ENCODE peak calls at places on chromosomes 13 and 19, in five cellular contexts. T is SK-N-SH, H is HepG2, A is GM12878, L is K562. G is an unnamed sample.

GRCh38 chr13:59043016-59043415 is 1120.7 kb downstream of the DIAPH3 start:
- DNase-seq in T (no peak), H (no peak), L (no peak), A (no peak), G (peak; percentile 12)

GRCh38 chr19:10439588-10439987 is 19.2 kb downstream of the PDE4A start:
- DNase-seq in T (no peak), L (no peak), A (no peak), H (no peak), G (no peak)

GRCh38 chr13:94267581-94267980 is 211.9 kb downstream of the DCT start:
- DNase-seq in L (no peak), T (no peak), H (no peak), A (no peak), G (no peak)

GRCh38 chr13:53073711-53074110 is 45.1 kb downstream of the OLFM4 start:
- DNase-seq in H (no peak), T (no peak), A (no peak), L (no peak), G (no peak)

GRCh38 chr13:64633948-64634347 is 2596.2 kb downstream of the PCDH9 start:
- DNase-seq in H (no peak), A (no peak), T (no peak), L (no peak), G (peak; percentile 25)

GRCh38 chr19:44777715-44778347 is at the start of gene CBLC:
- DNase-seq in A (no peak), L (peak; percentile 87), H (peak; percentile 68), T (peak; percentile 49), G (no peak)

GRCh38 chr13:95124959-95125358 is 176.3 kb downstream of the ABCC4 start:
- DNase-seq in L (no peak), H (no peak), T (no peak), A (no peak), G (no peak)

GRCh38 chr13:20165417-20166257 is 4.8 kb upstream of the GJA3 start:
- DNase-seq in T (no peak), L (no peak), A (no peak), H (no peak), G (no peak)

GRCh38 chr13:25192489-25192888 is 20.4 kb upstream of the AMER2 start:
- DNase-seq in H (no peak), A (no peak), T (no peak), L (no peak), G (no peak)

GRCh38 chr13:44355643-44356042 is 18.0 kb upstream of the SERP2 start:
- DNase-seq in T (no peak), A (no peak), L (no peak), H (no peak), G (no peak)

GRCh38 chr13:68063181-68063580 is 833.0 kb upstream of the PCDH9 start:
- DNase-seq in T (no peak), L (no peak), H (no peak), A (no peak), G (no peak)

GRCh38 chr13:111914241-111915103 is 152.5 kb upstream of the SOX1 start:
- DNase-seq in T (no peak), H (no peak), L (no peak), A (no peak), G (no peak)

GRCh38 chr13:59356607-59357006 is 807.1 kb downstream of the DIAPH3 start:
- DNase-seq in T (no peak), A (no peak), H (no peak), L (no peak), G (no peak)

GRCh38 chr19:46866407-46867132 is 5.8 kb downstream of the ARHGAP35 start:
- DNase-seq in T (no peak), L (no peak), A (no peak), H (peak; percentile 57), G (no peak)

GRCh38 chr13:51997641-51998330 is 13.5 kb downstream of the ATP7B start:
- DNase-seq in T (no peak), L (no peak), H (peak; percentile 90), A (no peak), G (peak; percentile 51)

DNA sequence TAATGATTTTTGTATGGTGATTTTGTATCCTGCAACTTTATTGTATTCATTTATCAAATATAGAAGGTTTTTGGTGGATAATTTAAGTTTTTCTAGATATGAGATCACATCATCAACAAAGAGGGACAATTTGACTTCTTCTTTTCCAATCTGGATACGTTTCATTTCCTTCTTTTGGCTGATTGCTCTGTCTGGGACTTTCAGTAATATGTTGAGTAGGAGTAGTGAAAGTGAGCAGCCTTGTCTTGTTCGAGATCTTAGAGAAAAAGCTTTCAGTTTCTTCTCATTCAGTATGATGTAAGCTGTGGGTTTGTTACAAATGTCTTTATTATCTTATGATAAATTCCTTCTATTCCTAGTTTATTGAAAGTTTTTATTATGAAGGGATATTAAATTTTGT is 352.0 kb upstream of the DACH1 start:
- DNase-seq in A (no peak), T (no peak), H (no peak), L (no peak), G (no peak)
- TF ChIP-seq FOXM1 in A (no peak), T (no peak), H (no peak), L (no peak), G (no peak)

GRCh38 chr13:40664100-40665060 is 2.1 kb downstream of the FOXO1 start:
- DNase-seq in H (peak; percentile 43), T (peak; percentile 70), A (no peak), L (peak; percentile 57), G (peak; percentile 49)

GRCh38 chr13:40665061-40665753 is 1.2 kb downstream of the FOXO1 start:
- DNase-seq in T (peak; percentile 57), A (no peak), L (peak; percentile 47), H (no peak), G (peak; percentile 21)

GRCh38 chr13:40660692-40661091 is 5.7 kb downstream of the FOXO1 start:
- DNase-seq in T (no peak), H (no peak), L (no peak), A (no peak), G (no peak)

GRCh38 chr13:40660270-40660669 is 6.2 kb downstream of the FOXO1 start:
- DNase-seq in A (no peak), T (no peak), L (no peak), H (no peak), G (no peak)

DNA sequence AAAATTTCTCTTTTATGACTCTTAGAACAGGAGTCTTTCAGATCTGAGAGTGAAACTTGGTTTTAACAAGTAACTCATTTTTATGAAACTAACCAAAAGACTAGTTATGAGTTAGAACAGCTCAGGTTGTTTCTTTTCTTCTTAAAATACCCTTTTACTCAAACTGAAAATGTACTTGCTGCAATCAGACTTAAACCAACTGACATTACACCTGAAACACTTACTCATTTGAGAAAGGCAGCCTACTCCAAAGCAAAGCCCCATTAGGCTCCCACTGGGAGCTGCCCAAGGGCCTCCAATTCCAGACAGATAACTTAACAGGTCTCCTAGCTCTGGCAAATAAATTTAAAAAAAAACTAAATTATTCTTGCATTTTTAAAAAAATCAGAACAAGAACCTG is 3.6 kb downstream of the FOXO1 start:
- DNase-seq in L (no peak), H (no peak), A (peak; percentile 74), T (no peak), G (no peak)
- TF ChIP-seq FOXM1 in L (no peak), H (no peak), A (peak; percentile 92), T (no peak), G (no peak)

DNA sequence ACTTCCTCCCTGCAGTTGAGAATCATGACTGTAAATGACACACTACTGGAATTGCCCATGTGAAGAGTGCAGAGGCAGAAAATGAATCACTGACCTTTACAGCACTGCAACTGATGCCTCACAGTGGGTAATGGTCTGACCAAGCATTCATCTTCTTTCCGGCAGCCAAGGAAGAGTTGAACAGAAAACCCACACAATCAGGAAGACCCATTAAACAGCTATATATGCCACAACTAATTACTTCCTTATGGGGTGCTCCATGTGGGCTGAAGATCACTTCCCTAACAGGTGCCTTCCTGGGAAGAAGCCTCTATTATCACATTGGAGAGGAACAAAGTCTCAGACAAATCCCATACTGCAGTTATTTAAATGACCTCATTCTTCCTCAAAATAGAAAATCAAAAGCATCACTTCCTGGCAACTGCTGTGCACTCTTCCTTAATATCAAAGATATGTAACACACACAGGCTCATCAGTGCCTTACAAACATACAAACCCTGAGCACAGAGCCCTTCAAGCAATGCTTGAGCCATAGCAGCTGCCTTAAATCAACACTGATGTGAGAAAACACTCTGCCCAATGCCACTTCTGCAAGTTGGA is 45.8 kb downstream of the RUBCNL start:
- DNase-seq in A (peak; percentile 51), T (no peak), H (no peak), L (no peak), G (no peak)
- TF ChIP-seq FOXM1 in A (peak; percentile 42), T (no peak), H (no peak), L (no peak), G (no peak)

DNA sequence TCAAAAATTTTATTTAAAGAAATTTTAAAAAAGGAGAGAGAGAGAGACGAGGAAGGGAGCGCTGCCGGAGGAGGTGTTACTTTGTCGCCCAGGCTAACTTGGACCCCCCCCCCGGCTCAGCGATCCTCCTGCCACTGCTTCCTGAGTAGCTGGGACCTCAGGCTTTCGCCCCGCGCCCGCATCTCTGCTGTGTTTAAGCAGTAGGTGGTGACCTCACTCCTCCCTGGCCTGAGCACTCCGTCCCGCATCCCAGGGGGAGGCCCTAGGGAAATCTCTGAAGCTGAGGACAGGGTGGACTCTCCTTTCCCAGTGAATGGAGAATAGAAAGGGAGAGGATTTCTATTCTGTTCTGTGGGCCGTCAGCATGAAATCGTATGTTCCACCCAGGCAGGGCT is 481 bp upstream of the ZNF845 start:
- DNase-seq in H (no peak), A (no peak), T (peak; percentile 61), L (no peak), G (no peak)
- TF ChIP-seq FOXM1 in H (no peak), A (no peak), T (no peak), L (no peak), G (no peak)

DNA sequence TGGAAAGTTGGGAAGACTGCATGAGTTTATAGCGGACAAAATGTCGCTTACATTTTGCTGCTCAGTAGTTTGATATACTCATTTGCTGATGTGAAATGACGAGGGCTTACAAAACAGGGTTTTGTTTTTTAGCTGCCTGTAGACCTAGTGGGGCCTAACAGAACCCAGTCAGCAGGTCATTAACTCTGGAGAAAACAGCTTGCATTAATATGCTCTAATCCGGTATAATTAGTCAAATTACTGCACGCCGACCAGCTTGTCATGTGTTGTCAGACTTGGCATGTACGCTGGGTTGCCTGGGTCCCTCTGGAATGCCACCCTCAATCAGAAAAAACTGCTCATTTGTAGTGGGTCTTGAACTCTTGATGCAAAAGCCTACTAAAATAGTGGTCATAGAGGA is 37.7 kb upstream of the MAB21L1 start:
- DNase-seq in A (no peak), T (no peak), L (no peak), H (no peak), G (no peak)
- TF ChIP-seq FOXM1 in A (no peak), T (no peak), L (no peak), H (no peak), G (no peak)

GRCh38 chr19:3370214-3370720 is 3.9 kb downstream of the NFIC start:
- DNase-seq in L (no peak), H (no peak), A (no peak), T (peak; percentile 57), G (no peak)
- TF ChIP-seq FOXM1 in L (no peak), H (no peak), A (no peak), T (no peak), G (no peak)

GRCh38 chr13:107066355-107066754 is 498.4 kb upstream of the ARGLU1 start:
- DNase-seq in L (no peak), H (no peak), T (no peak), A (no peak), G (no peak)

GRCh38 chr13:107069107-107069776 is 501.3 kb upstream of the ARGLU1 start:
- DNase-seq in H (no peak), L (no peak), A (no peak), T (peak; percentile 34), G (no peak)

DNA sequence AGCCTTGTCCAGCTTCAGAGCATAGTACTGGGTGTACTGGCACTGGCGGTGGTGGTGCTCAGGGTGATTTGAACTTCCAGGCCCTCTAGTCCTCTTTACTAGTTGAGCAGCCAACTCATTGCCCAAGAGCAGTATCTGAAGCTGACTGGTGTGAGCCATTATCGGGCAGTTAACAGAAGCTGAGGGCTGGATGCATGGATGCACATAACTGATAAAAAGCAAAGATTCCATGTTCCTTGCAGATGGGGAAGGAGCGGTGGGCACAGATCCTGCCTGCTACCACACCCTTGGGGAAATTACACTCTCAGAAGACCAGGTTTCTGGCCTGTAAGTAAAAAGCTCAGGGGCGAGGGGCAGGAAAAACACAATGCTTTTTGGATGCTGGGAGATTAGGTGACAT is 499.4 kb upstream of the ARGLU1 start:
- DNase-seq in H (no peak), L (no peak), A (no peak), T (peak; percentile 11), G (no peak)
- TF ChIP-seq FOXM1 in H (no peak), L (no peak), A (no peak), T (no peak), G (no peak)